ENCODE peak calls at places on chromosomes 16 and 17, in five cellular contexts. V, X, A, Y and H are unnamed samples.

GRCh38 chr17:67461228-67461780 is 84.2 kb downstream of the PITPNC1 start:
- DNase-seq in V (no peak), X (no peak), A (no peak), Y (no peak), H (no peak)

GRCh38 chr17:330993-331701 is 21.5 kb downstream of the RPH3AL start:
- DNase-seq in V (no peak), X (peak; percentile 82), A (peak; percentile 81), Y (peak; percentile 68), H (peak; percentile 56)

GRCh38 chr16:2964416-2965223 is 545 bp downstream of the KREMEN2 start:
- DNase-seq in V (no peak), X (no peak), A (no peak), Y (no peak), H (no peak)

GRCh38 chr16:84834403-84834772 is 14.6 kb downstream of the CRISPLD2 start:
- DNase-seq in V (no peak), X (no peak), A (no peak), Y (no peak), H (no peak)

GRCh38 chr16:57185446-57185944 is 344 bp downstream of the PSME3IP1 start:
- DNase-seq in V (no peak), X (peak; percentile 70), A (peak; percentile 40), Y (peak; percentile 60), H (peak; percentile 75)

GRCh38 chr17:897970-898619 is 81.5 kb downstream of the NXN start:
- DNase-seq in V (no peak), X (no peak), A (no peak), Y (no peak), H (no peak)

GRCh38 chr16:83933885-83934683 is 19.0 kb upstream of the OSGIN1 start:
- DNase-seq in V (no peak), X (no peak), A (no peak), Y (no peak), H (no peak)

GRCh38 chr17:32747856-32748255 is 129.1 kb downstream of the MYO1D start:
- DNase-seq in V (no peak), X (no peak), A (no peak), Y (no peak), H (no peak)

GRCh38 chr17:75250009-75250471 is 11.4 kb downstream of the GGA3 start:
- DNase-seq in V (no peak), X (no peak), A (no peak), Y (peak; percentile 44), H (no peak)

GRCh38 chr17:7285679-7286078 is 4.2 kb downstream of the SLC2A4 start:
- DNase-seq in V (no peak), X (no peak), A (no peak), Y (no peak), H (no peak)

GRCh38 chr16:65122974-65123845 is 1.3 kb upstream of the CDH11 start:
- DNase-seq in V (no peak), X (peak; percentile 92), A (peak; percentile 64), Y (peak; percentile 47), H (peak; percentile 70)

GRCh38 chr16:75075688-75076268 is 40.8 kb downstream of the LDHD start:
- DNase-seq in V (no peak), X (no peak), A (no peak), Y (no peak), H (no peak)

GRCh38 chr17:13509561-13509960 is 92.2 kb downstream of the HS3ST3A1 start:
- DNase-seq in V (no peak), X (no peak), A (no peak), Y (no peak), H (no peak)

GRCh38 chr17:13027246-13027645 is 9.4 kb upstream of the ELAC2 start:
- DNase-seq in V (no peak), X (no peak), A (no peak), Y (no peak), H (peak; percentile 5)

GRCh38 chr17:44952946-44953475 is 5.4 kb upstream of the KIF18B start:
- DNase-seq in V (no peak), X (no peak), A (no peak), Y (no peak), H (no peak)

GRCh38 chr17:1481736-1482135 is 10.8 kb downstream of the MYO1C start:
- DNase-seq in V (no peak), X (no peak), A (peak; percentile 47), Y (no peak), H (no peak)

GRCh38 chr17:49850772-49851386 is 3.0 kb upstream of the TAC4 start:
- DNase-seq in V (no peak), X (no peak), A (no peak), Y (no peak), H (peak; percentile 73)

GRCh38 chr16:90008708-90009145 is 10.5 kb downstream of the DBNDD1 start:
- DNase-seq in V (no peak), X (no peak), A (no peak), Y (no peak), H (no peak)

GRCh38 chr17:64090144-64090543 is 39.8 kb downstream of the ERN1 start:
- DNase-seq in V (no peak), X (no peak), A (no peak), Y (no peak), H (no peak)

GRCh38 chr16:49459953-49460735 is 86.5 kb downstream of the C16orf78 start:
- DNase-seq in V (no peak), X (no peak), A (no peak), Y (no peak), H (peak; percentile 24)

GRCh38 chr16:57061084-57061905 is 31.1 kb upstream of the CPNE2 start:
- DNase-seq in V (no peak), X (peak; percentile 73), A (peak; percentile 76), Y (peak; percentile 64), H (peak; percentile 90)

GRCh38 chr17:59791603-59792457 is 84.4 kb downstream of the VMP1 start:
- DNase-seq in V (no peak), X (no peak), A (no peak), Y (no peak), H (no peak)

GRCh38 chr16:30987581-30988190 is 2.7 kb downstream of the HSD3B7 start:
- DNase-seq in V (no peak), X (no peak), A (no peak), Y (no peak), H (no peak)
- TF ChIP-seq CTCF in V (no peak), X (no peak), A (no peak), Y (no peak), H (no peak)

GRCh38 chr16:73056911-73057310 is 9.0 kb upstream of the ZFHX3 start:
- DNase-seq in V (no peak), X (no peak), A (no peak), Y (no peak), H (no peak)
- H3K4me3 ChIP-seq in V (peak overlapping the region; percentile 89), X (peak overlapping the region; percentile 77), A (peak overlapping the region; percentile 89), Y (peak overlapping the region; percentile 22), H (peak overlapping the region; percentile 88)

GRCh38 chr17:22512506-22512905 is 820.2 kb downstream of the KCNJ18 start:
- DNase-seq in V (no peak), X (no peak), A (no peak), Y (no peak), H (no peak)

GRCh38 chr17:22512057-22512456 is 819.7 kb downstream of the KCNJ18 start:
- DNase-seq in V (no peak), X (no peak), A (no peak), Y (no peak), H (no peak)

GRCh38 chr17:22512997-22513538 is 820.7 kb downstream of the KCNJ18 start:
- DNase-seq in V (no peak), X (no peak), A (no peak), Y (no peak), H (no peak)

GRCh38 chr17:22511431-22511830 is 819.1 kb downstream of the KCNJ18 start:
- DNase-seq in V (no peak), X (no peak), A (no peak), Y (no peak), H (no peak)

DNA sequence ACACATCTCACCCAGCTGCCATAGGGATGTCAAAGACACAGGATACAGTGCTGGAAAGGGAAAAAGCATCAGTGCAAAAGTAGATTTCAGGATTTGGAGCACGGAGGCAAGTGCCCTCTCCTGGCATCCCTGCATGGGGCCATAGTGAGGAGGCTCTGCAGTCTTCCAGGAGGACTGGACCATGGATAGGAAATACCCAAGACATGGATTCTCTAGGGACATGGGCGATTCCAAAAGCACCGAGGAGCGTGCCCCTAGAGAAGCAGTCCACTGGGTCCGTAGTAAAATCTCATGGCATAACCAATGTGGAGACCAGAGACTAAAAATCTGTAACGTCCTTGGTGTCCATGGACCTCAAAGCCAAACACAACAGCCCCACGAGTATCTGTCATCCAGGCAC is 818.2 kb downstream of the KCNJ18 start:
- DNase-seq in V (no peak), X (no peak), A (no peak), Y (no peak), H (no peak)
- H3K9me3 ChIP-seq in V (no peaks in the 10 kb centered on the region), X (no peaks in the 10 kb centered on the region), A (no peaks in the 10 kb centered on the region), Y (no peaks in the 10 kb centered on the region), H (peaks cover 7% of the 10 kb centered on the region)

GRCh38 chr16:86809458-86809955 is 231.2 kb downstream of the FOXL1 start:
- DNase-seq in V (no peak), X (no peak), A (no peak), Y (no peak), H (no peak)
- TF ChIP-seq CTCF in V (no peak), X (no peak), A (no peak), Y (no peak), H (no peak)

GRCh38 chr17:61669522-61669921 is 78.5 kb upstream of the NACA2 start:
- DNase-seq in V (no peak), X (no peak), A (no peak), Y (no peak), H (no peak)
- H3K4me3 ChIP-seq in V (no peak overlapping the region), X (no peak overlapping the region), A (no peak overlapping the region), Y (no peak overlapping the region), H (no peak overlapping the region)

DNA sequence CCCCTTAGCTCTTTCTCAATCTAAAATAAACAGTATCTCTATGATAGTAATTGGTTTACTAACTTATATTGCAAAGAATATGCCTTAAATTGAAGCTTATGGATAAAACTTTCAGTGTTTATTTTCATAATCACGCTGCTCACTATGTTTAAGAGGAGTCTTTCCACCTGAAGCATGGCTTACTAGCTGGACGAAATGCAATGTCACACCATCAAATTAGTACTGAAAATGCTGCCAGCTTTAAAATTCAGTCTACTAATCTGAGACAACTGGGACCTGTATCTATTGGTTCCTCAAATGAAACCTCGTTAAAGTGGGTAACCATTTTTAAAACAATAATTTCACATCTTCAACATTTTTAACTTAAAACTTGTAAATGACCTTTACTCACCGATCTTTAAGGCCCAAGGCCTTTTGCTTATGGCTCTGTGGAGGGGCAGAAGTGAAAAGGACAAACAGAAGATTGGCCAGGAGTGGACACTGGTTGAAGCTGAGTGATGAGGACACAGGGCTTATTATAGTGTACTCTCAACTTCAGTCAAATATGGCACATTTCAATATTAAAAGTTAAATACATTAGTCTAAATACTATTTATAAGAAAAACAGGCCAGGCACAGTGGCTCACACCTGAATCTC is 212.8 kb upstream of the WSB1 start:
- DNase-seq in V (no peak), X (no peak), A (no peak), Y (no peak), H (no peak)
- H3K9me3 ChIP-seq in V (no peaks in the 10 kb centered on the region), X (no peaks in the 10 kb centered on the region), A (no peaks in the 10 kb centered on the region), Y (no peaks in the 10 kb centered on the region), H (no peaks in the 10 kb centered on the region)